ENCODE peak calls at places on chromosomes 1 and 21, in five cellular contexts. One of them, this sample, is unnamed.
A peak's percentile ranks its signal among the peaks of the same experiment; 100 is the strongest.

GRCh38 chr1:91589438-91589837 is 88.8 kb downstream of the CDC7 start:
- DNase-seq in effector CD4-positive, alpha-beta T cell: no peak
- DNase-seq in activated T-cell treated with anti-CD3 and anti-CD28 coated beads for 1 hour: no peak
- DNase-seq in neuronal stem cell: no peak
- DNase-seq in fibroblast of lung: no peak
- DNase-seq in this sample: no peak

GRCh38 chr1:118842462-118843201 is 145.5 kb downstream of the TBX15 start:
- DNase-seq in effector CD4-positive, alpha-beta T cell: no peak
- DNase-seq in activated T-cell treated with anti-CD3 and anti-CD28 coated beads for 1 hour: no peak
- DNase-seq in fibroblast of lung: no peak
- DNase-seq in neuronal stem cell: no peak
- DNase-seq in this sample: no peak

GRCh38 chr1:61171915-61172485 is 89.6 kb downstream of the NFIA start:
- DNase-seq in neuronal stem cell: no peak
- DNase-seq in activated T-cell treated with anti-CD3 and anti-CD28 coated beads for 1 hour: no peak
- DNase-seq in fibroblast of lung: no peak
- DNase-seq in effector CD4-positive, alpha-beta T cell: no peak
- DNase-seq in this sample: no peak

GRCh38 chr1:22239378-22239777 is 96.5 kb upstream of the WNT4 start:
- DNase-seq in neuronal stem cell: no peak
- DNase-seq in fibroblast of lung: no peak
- DNase-seq in effector CD4-positive, alpha-beta T cell: no peak
- DNase-seq in activated T-cell treated with anti-CD3 and anti-CD28 coated beads for 1 hour: no peak
- DNase-seq in this sample: no peak

GRCh38 chr1:1622578-1623094 is 7.3 kb downstream of the MIB2 start:
- DNase-seq in effector CD4-positive, alpha-beta T cell: no peak
- DNase-seq in activated T-cell treated with anti-CD3 and anti-CD28 coated beads for 1 hour: no peak
- DNase-seq in neuronal stem cell: no peak
- DNase-seq in fibroblast of lung: no peak
- DNase-seq in this sample: no peak

GRCh38 chr1:110065841-110066240 is 4.6 kb downstream of the ALX3 start:
- DNase-seq in fibroblast of lung: no peak
- DNase-seq in neuronal stem cell: no peak
- DNase-seq in activated T-cell treated with anti-CD3 and anti-CD28 coated beads for 1 hour: no peak
- DNase-seq in effector CD4-positive, alpha-beta T cell: no peak
- DNase-seq in this sample: no peak

GRCh38 chr1:186102559-186103148 is 272.4 kb downstream of the TPR start:
- DNase-seq in neuronal stem cell: no peak
- DNase-seq in effector CD4-positive, alpha-beta T cell: no peak
- DNase-seq in fibroblast of lung: peak; percentile 73
- DNase-seq in activated T-cell treated with anti-CD3 and anti-CD28 coated beads for 1 hour: no peak
- DNase-seq in this sample: no peak

GRCh38 chr1:111463029-111463683 is 10.6 kb upstream of the C1orf162 start:
- DNase-seq in activated T-cell treated with anti-CD3 and anti-CD28 coated beads for 1 hour: no peak
- DNase-seq in fibroblast of lung: peak; percentile 89
- DNase-seq in neuronal stem cell: no peak
- DNase-seq in effector CD4-positive, alpha-beta T cell: no peak
- DNase-seq in this sample: peak; percentile 76

GRCh38 chr1:44033756-44034155 is 2.5 kb upstream of the SLC6A9 start:
- DNase-seq in activated T-cell treated with anti-CD3 and anti-CD28 coated beads for 1 hour: no peak
- DNase-seq in effector CD4-positive, alpha-beta T cell: no peak
- DNase-seq in neuronal stem cell: no peak
- DNase-seq in fibroblast of lung: no peak
- DNase-seq in this sample: no peak

GRCh38 chr1:178540646-178541045 is 27.7 kb downstream of the TEX35 start:
- DNase-seq in activated T-cell treated with anti-CD3 and anti-CD28 coated beads for 1 hour: no peak
- DNase-seq in fibroblast of lung: peak; percentile 66
- DNase-seq in effector CD4-positive, alpha-beta T cell: no peak
- DNase-seq in neuronal stem cell: no peak
- DNase-seq in this sample: no peak

GRCh38 chr1:183807549-183808168 is 2.7 kb downstream of the RGL1 start:
- DNase-seq in activated T-cell treated with anti-CD3 and anti-CD28 coated beads for 1 hour: no peak
- DNase-seq in fibroblast of lung: peak; percentile 60
- DNase-seq in neuronal stem cell: no peak
- DNase-seq in effector CD4-positive, alpha-beta T cell: no peak
- DNase-seq in this sample: peak; percentile 32

GRCh38 chr1:93665015-93665414 is 16.6 kb downstream of the BCAR3 start:
- DNase-seq in effector CD4-positive, alpha-beta T cell: no peak
- DNase-seq in activated T-cell treated with anti-CD3 and anti-CD28 coated beads for 1 hour: no peak
- DNase-seq in fibroblast of lung: no peak
- DNase-seq in neuronal stem cell: no peak
- DNase-seq in this sample: no peak

GRCh38 chr21:41973861-41974751 is 20.3 kb upstream of the C2CD2 start:
- DNase-seq in fibroblast of lung: no peak
- DNase-seq in neuronal stem cell: no peak
- DNase-seq in activated T-cell treated with anti-CD3 and anti-CD28 coated beads for 1 hour: no peak
- DNase-seq in effector CD4-positive, alpha-beta T cell: no peak
- DNase-seq in this sample: no peak

GRCh38 chr1:54577612-54578011 is 29.6 kb downstream of the ACOT11 start:
- DNase-seq in effector CD4-positive, alpha-beta T cell: no peak
- DNase-seq in neuronal stem cell: no peak
- DNase-seq in fibroblast of lung: peak; percentile 79
- DNase-seq in activated T-cell treated with anti-CD3 and anti-CD28 coated beads for 1 hour: no peak
- DNase-seq in this sample: peak; percentile 87

GRCh38 chr1:224635356-224635755 is 19.2 kb downstream of the CNIH3 start:
- DNase-seq in neuronal stem cell: no peak
- DNase-seq in activated T-cell treated with anti-CD3 and anti-CD28 coated beads for 1 hour: no peak
- DNase-seq in fibroblast of lung: peak; percentile 78
- DNase-seq in effector CD4-positive, alpha-beta T cell: no peak
- DNase-seq in this sample: peak; percentile 68

GRCh38 chr1:169949139-169949538 is 55.4 kb upstream of the SCYL3 start:
- DNase-seq in fibroblast of lung: peak; percentile 49
- DNase-seq in neuronal stem cell: no peak
- DNase-seq in effector CD4-positive, alpha-beta T cell: no peak
- DNase-seq in activated T-cell treated with anti-CD3 and anti-CD28 coated beads for 1 hour: no peak
- DNase-seq in this sample: no peak

GRCh38 chr1:153678519-153679336 is at the start of gene NPR1:
- DNase-seq in fibroblast of lung: peak; percentile 34
- DNase-seq in activated T-cell treated with anti-CD3 and anti-CD28 coated beads for 1 hour: no peak
- DNase-seq in effector CD4-positive, alpha-beta T cell: no peak
- DNase-seq in neuronal stem cell: no peak
- DNase-seq in this sample: peak; percentile 50

GRCh38 chr1:29490204-29490934 is 254.0 kb downstream of the PTPRU start:
- DNase-seq in fibroblast of lung: no peak
- DNase-seq in effector CD4-positive, alpha-beta T cell: no peak
- DNase-seq in neuronal stem cell: no peak
- DNase-seq in activated T-cell treated with anti-CD3 and anti-CD28 coated beads for 1 hour: no peak
- DNase-seq in this sample: no peak